ENCODE peak calls at places on chromosomes 13 and 19, in seven cellular contexts. Q, F, U, M, O, H and B are unnamed samples.

GRCh38 chr19:4976412-4977298 is 7.7 kb downstream of the KDM4B start:
- DNase-seq in Q (no peak), F (no peak), U (peak; percentile 69), M (peak; percentile 72), O (peak; percentile 89), H (peak; percentile 92), B (peak; percentile 93)

GRCh38 chr13:41960700-41961697 is at the start of gene VWA8:
- DNase-seq in Q (peak; percentile 91), F (peak; percentile 76), U (no peak), M (peak; percentile 85), O (peak; percentile 77), H (peak; percentile 94), B (peak; percentile 88)

GRCh38 chr19:39398297-39398864 is 7.2 kb downstream of the MED29 start:
- DNase-seq in Q (no peak), F (peak; percentile 88), U (no peak), M (peak; percentile 77), O (peak; percentile 42), H (peak; percentile 86), B (peak; percentile 80)

GRCh38 chr13:30382836-30383525 is 39.3 kb upstream of the UBE2L5 start:
- DNase-seq in Q (peak; percentile 77), F (no peak), U (no peak), M (no peak), O (no peak), H (no peak), B (no peak)

GRCh38 chr13:89726690-89727435 is 1620.6 kb upstream of the MIR17HG start:
- DNase-seq in Q (no peak), F (no peak), U (peak; percentile 69), M (no peak), O (peak; percentile 87), H (no peak), B (no peak)

GRCh38 chr19:5394907-5395505 is 54.4 kb upstream of the PTPRS start:
- DNase-seq in Q (no peak), F (no peak), U (no peak), M (no peak), O (no peak), H (no peak), B (no peak)

GRCh38 chr13:40502236-40502635 is 164.2 kb downstream of the FOXO1 start:
- DNase-seq in Q (no peak), F (no peak), U (no peak), M (no peak), O (peak; percentile 51), H (no peak), B (no peak)

GRCh38 chr19:16572332-16573211 is at the start of gene SLC35E1:
- DNase-seq in Q (peak; percentile 95), F (peak; percentile 94), U (peak; percentile 81), M (peak; percentile 95), O (peak; percentile 98), H (peak; percentile 99), B (peak; percentile 96)

GRCh38 chr19:16559896-16560295 is 12.3 kb downstream of the SLC35E1 start:
- DNase-seq in Q (no peak), F (no peak), U (no peak), M (no peak), O (no peak), H (no peak), B (no peak)

GRCh38 chr19:53553865-53554791 is 16.2 kb downstream of the ZNF331 start:
- DNase-seq in Q (no peak), F (peak; percentile 80), U (peak; percentile 55), M (peak; percentile 88), O (peak; percentile 82), H (peak; percentile 96), B (peak; percentile 89)

GRCh38 chr13:99434258-99434788 is 66.9 kb upstream of the TM9SF2 start:
- DNase-seq in Q (no peak), F (no peak), U (no peak), M (no peak), O (no peak), H (no peak), B (no peak)

GRCh38 chr13:111344471-111345191 is 24.2 kb downstream of the TEX29 start:
- DNase-seq in Q (no peak), F (no peak), U (no peak), M (no peak), O (peak; percentile 43), H (no peak), B (peak; percentile 54)

GRCh38 chr13:33487575-33488243 is 202.2 kb upstream of the STARD13 start:
- DNase-seq in Q (peak; percentile 12), F (no peak), U (no peak), M (no peak), O (peak; percentile 54), H (no peak), B (no peak)

GRCh38 chr13:67231481-67231940 is 1.4 kb upstream of the PCDH9 start:
- DNase-seq in Q (peak; percentile 19), F (no peak), U (no peak), M (no peak), O (no peak), H (no peak), B (no peak)

DNA sequence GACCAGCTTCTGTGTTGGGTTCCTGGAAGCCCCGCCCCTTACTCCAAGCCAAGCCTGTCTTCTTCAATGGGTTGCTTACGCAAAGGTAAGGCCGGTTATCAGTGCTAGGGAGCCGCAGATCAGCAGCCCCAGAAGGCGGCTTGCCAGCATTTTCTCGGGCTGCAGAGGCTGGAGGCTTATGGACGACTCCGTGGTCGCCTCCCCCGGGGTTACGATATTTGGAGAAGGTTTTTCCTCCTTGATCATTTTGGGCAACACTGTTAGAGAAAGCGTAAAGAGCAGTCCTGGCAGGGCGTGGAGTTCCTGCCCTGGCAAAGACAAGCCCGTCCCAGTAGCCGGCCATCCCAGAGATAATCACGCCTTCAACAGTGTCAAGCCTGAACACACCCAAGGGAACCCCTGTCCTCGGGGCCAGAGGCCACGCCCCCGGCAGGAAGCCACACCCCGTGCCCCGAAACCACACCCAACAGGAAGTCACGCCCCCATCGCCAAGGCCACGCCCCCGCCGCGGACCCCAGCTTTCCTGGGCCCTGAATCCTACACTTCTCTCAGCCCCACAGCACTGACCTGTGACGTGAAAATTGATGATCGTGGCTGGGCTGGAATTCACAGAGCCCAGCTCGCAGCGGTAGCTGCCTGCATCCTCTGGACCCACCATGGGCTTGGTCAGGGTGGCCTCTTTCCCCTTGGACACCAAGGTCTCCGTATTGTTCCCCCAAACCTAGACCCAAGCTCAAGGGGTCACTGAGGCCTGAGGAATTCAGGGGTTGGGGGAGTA is 1.0 kb upstream of the RASIP1 start:
- DNase-seq in Q (peak; percentile 75), F (no peak), U (no peak), M (peak; percentile 59), O (no peak), H (peak; percentile 84), B (peak; percentile 58)
- H3K4me3 ChIP-seq in Q (no peak overlapping the region), F (no peak overlapping the region), U (no peak overlapping the region), M (peak overlapping the region; percentile 71), O (no peak overlapping the region), H (peak overlapping the region; percentile 29), B (peak overlapping the region; percentile 68)

GRCh38 chr13:29230446-29230845 is 365.0 kb downstream of the SLC7A1 start:
- DNase-seq in Q (no peak), F (no peak), U (no peak), M (no peak), O (no peak), H (no peak), B (no peak)

DNA sequence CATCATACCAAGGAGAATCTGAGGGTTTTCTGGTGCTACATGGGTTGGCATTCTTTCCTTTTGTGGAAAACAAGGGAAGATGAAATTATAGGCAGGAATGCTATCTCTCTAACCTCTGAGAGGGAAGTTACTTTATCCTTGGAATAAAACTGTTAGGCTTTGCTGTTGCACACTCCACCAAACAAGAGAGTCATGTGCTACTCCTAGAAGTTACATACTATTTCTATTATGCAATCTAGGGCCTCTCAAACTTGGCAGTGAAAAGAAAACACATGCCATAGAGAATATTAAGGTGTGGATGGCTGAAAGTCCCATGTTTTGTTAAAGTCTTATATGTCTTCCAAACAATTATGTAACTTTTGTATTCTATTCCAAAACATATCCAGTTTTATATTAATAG is 367.9 kb downstream of the SLC7A1 start:
- DNase-seq in Q (no peak), F (no peak), U (no peak), M (no peak), O (no peak), H (no peak), B (no peak)
- H3K4me1 ChIP-seq in Q (no peaks in the 10 kb centered on the region), F (no peaks in the 10 kb centered on the region), U (no peaks in the 10 kb centered on the region), M (peaks cover 22% of the 10 kb centered on the region), O (no peaks in the 10 kb centered on the region), H (no peaks in the 10 kb centered on the region), B (no peaks in the 10 kb centered on the region)

GRCh38 chr19:50720181-50720920 is 749 bp upstream of the SHANK1 start:
- DNase-seq in Q (peak; percentile 41), F (no peak), U (no peak), M (no peak), O (no peak), H (no peak), B (no peak)

GRCh38 chr19:50719566-50719965 is at the start of gene SHANK1:
- DNase-seq in Q (no peak), F (no peak), U (no peak), M (no peak), O (no peak), H (no peak), B (no peak)

GRCh38 chr19:50718255-50719118 is 1.1 kb downstream of the SHANK1 start:
- DNase-seq in Q (no peak), F (no peak), U (no peak), M (no peak), O (no peak), H (no peak), B (peak; percentile 44)

GRCh38 chr19:50717891-50718254 is 1.7 kb downstream of the SHANK1 start:
- DNase-seq in Q (no peak), F (no peak), U (no peak), M (no peak), O (no peak), H (no peak), B (no peak)

GRCh38 chr19:50719119-50719435 is 525 bp downstream of the SHANK1 start:
- DNase-seq in Q (no peak), F (no peak), U (no peak), M (no peak), O (no peak), H (no peak), B (no peak)
- H3K4me3 ChIP-seq in Q (no peak overlapping the region), F (peak overlapping the region; percentile 11), U (no peak overlapping the region), M (peak overlapping the region; percentile 58), O (peak overlapping the region; percentile 50), H (no peak overlapping the region), B (peak overlapping the region; percentile 32)

GRCh38 chr19:31332096-31332495 is 17.1 kb downstream of the TSHZ3 start:
- DNase-seq in Q (no peak), F (no peak), U (no peak), M (no peak), O (no peak), H (no peak), B (no peak)

GRCh38 chr19:31330761-31331160 is 18.5 kb downstream of the TSHZ3 start:
- DNase-seq in Q (no peak), F (no peak), U (no peak), M (no peak), O (no peak), H (no peak), B (no peak)

GRCh38 chr19:31329819-31330218 is 19.4 kb downstream of the TSHZ3 start:
- DNase-seq in Q (no peak), F (no peak), U (no peak), M (no peak), O (no peak), H (no peak), B (no peak)

GRCh38 chr19:31330237-31330636 is 19.0 kb downstream of the TSHZ3 start:
- DNase-seq in Q (no peak), F (no peak), U (no peak), M (no peak), O (no peak), H (no peak), B (no peak)

DNA sequence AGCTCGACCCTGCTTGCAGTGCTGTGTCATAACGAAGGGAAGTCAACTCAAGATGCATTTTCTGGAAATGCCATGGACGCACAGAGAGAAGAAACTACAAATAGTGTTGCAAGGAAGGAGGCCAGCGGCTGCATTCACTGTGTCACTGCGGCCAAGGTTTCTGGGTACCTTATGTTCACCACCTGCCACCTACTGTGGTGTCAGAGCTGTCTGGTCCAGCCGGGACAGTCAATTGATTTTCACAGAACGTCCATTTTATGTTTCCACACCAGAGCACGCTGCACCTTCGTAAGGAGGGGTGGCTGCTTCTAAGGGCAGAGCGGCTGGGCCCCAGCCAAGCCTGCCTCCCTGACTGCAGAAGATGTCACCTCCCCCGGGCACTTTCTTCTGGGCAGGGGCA is 17.7 kb downstream of the TSHZ3 start:
- DNase-seq in Q (no peak), F (no peak), U (no peak), M (no peak), O (no peak), H (no peak), B (no peak)
- H3K4me1 ChIP-seq in Q (no peaks in the 10 kb centered on the region), F (peaks cover 13% of the 10 kb centered on the region), U (peaks cover 42% of the 10 kb centered on the region), M (peaks cover 11% of the 10 kb centered on the region), O (no peaks in the 10 kb centered on the region), H (no peaks in the 10 kb centered on the region), B (no peaks in the 10 kb centered on the region)